ENCODE peak calls at places on chromosomes 4 and X, in seven cellular contexts. I is pancreas, M is HCT116, C is neural progenitor cell, F is colonic mucosa, Q is sigmoid colon, X is gastrocnemius medialis. S is an unnamed sample.
A peak's percentile ranks its signal among the peaks of the same experiment; 100 is the strongest.

GRCh38 chr4:139889194-139889762 is 223.7 kb downstream of the MGST2 start:
- DNase-seq in M (no peak), F (no peak), C (no peak), Q (no peak), I (no peak), X (no peak), S (no peak)

GRCh38 chr4:140222175-140222574 is 68.2 kb upstream of the MAML3 start:
- DNase-seq in F (no peak), X (no peak), C (no peak), Q (no peak), I (no peak), M (no peak), S (no peak)

GRCh38 chr4:78517050-78517652 is 34.4 kb upstream of the ANXA3 start:
- DNase-seq in X (no peak), C (peak; percentile 54), Q (no peak), I (no peak), F (no peak), M (no peak), S (no peak)

GRCh38 chrX:100863326-100863854 is 10.8 kb downstream of the NOX1 start:
- DNase-seq in M (no peak), Q (peak; percentile 84), C (no peak), F (no peak), I (no peak), X (no peak), S (no peak)

GRCh38 chr4:114087596-114088230 is 108.3 kb upstream of the ARSJ start:
- DNase-seq in C (no peak), Q (no peak), I (no peak), F (no peak), M (no peak), X (no peak), S (no peak)

GRCh38 chr4:71487324-71487677 is 148.5 kb downstream of the SLC4A4 start:
- DNase-seq in C (peak; percentile 52), F (no peak), X (peak; percentile 14), M (no peak), Q (no peak), I (peak; percentile 16), S (no peak)

GRCh38 chr4:155805016-155805415 is 46.2 kb downstream of the GUCY1B1 start:
- DNase-seq in I (no peak), F (no peak), Q (no peak), X (no peak), M (no peak), C (no peak), S (no peak)

GRCh38 chr4:184762100-184762499 is 28.2 kb upstream of the CENPU start:
- DNase-seq in X (no peak), I (no peak), F (no peak), M (no peak), Q (peak; percentile 15), C (no peak), S (no peak)

GRCh38 chrX:48702032-48702431 is 5.5 kb downstream of the SUV39H1 start:
- DNase-seq in X (no peak), C (no peak), Q (no peak), F (no peak), I (no peak), M (no peak), S (no peak)

GRCh38 chrX:52349681-52350080 is 19.1 kb upstream of the XAGE2 start:
- DNase-seq in M (no peak), C (no peak), Q (no peak), X (no peak), I (no peak), F (no peak), S (no peak)

GRCh38 chr4:170423137-170423536 is 333.4 kb upstream of the AADAT start:
- DNase-seq in I (no peak), M (no peak), Q (no peak), C (no peak), F (no peak), X (no peak), S (no peak)

GRCh38 chr4:41061482-41062185 is 152.7 kb downstream of the APBB2 start:
- DNase-seq in X (no peak), I (no peak), F (no peak), Q (no peak), M (no peak), C (no peak), S (no peak)

GRCh38 chr4:150849016-150849415 is 166.1 kb downstream of the LRBA start:
- DNase-seq in I (no peak), F (no peak), C (no peak), X (no peak), Q (no peak), M (no peak), S (no peak)

GRCh38 chr4:41852229-41852628 is 83.0 kb upstream of the TMEM33 start:
- DNase-seq in C (no peak), X (no peak), Q (no peak), M (no peak), I (no peak), F (no peak), S (no peak)

GRCh38 chr4:157907224-157907623 is 265.6 kb downstream of the GASK1B start:
- DNase-seq in F (no peak), I (no peak), C (no peak), X (no peak), Q (no peak), M (no peak), S (no peak)

GRCh38 chrX:39613997-39614679 is 483.6 kb downstream of the BCOR start:
- DNase-seq in M (no peak), F (no peak), Q (no peak), X (no peak), C (peak; percentile 66), I (no peak), S (no peak)

GRCh38 chrX:145821291-145821897 is 3.8 kb downstream of the SLITRK2 start:
- DNase-seq in F (no peak), I (no peak), C (peak; percentile 74), X (no peak), Q (no peak), M (no peak), S (no peak)

GRCh38 chr4:60482921-60483351 is 717.2 kb upstream of the ADGRL3 start:
- DNase-seq in X (no peak), Q (no peak), M (no peak), I (no peak), F (no peak), C (peak; percentile 33), S (no peak)

GRCh38 chr4:100169796-100170485 is 20.3 kb downstream of the DDIT4L start:
- DNase-seq in X (no peak), Q (no peak), F (no peak), M (no peak), C (no peak), I (no peak), S (no peak)

GRCh38 chr4:13481569-13481968 is 2.6 kb downstream of the RAB28 start:
- DNase-seq in I (no peak), Q (no peak), F (no peak), C (peak; percentile 32), M (no peak), X (no peak), S (no peak)

GRCh38 chrX:135384161-135384836 is 37.4 kb upstream of the SMIM10L2A start:
- DNase-seq in I (no peak), X (no peak), F (no peak), Q (no peak), C (no peak), M (no peak), S (no peak)

GRCh38 chr4:173254646-173255045 is 79.5 kb downstream of the HMGB2 start:
- DNase-seq in X (no peak), F (no peak), M (no peak), Q (no peak), C (no peak), I (no peak), S (no peak)

GRCh38 chrX:1386338-1387127 is 5.4 kb downstream of the SLC25A6 start:
- DNase-seq in I (peak; percentile 9), Q (peak; percentile 64), M (no peak), X (peak; percentile 10), F (no peak), C (no peak), S (no peak)

GRCh38 chr4:78099058-78099457 is 41.9 kb downstream of the FRAS1 start:
- DNase-seq in F (no peak), I (no peak), Q (no peak), C (no peak), X (no peak), M (no peak), S (no peak)

GRCh38 chr4:55020131-55020530 is 105.3 kb downstream of the KDR start:
- DNase-seq in M (no peak), C (no peak), Q (no peak), X (no peak), F (no peak), I (no peak), S (no peak)

DNA sequence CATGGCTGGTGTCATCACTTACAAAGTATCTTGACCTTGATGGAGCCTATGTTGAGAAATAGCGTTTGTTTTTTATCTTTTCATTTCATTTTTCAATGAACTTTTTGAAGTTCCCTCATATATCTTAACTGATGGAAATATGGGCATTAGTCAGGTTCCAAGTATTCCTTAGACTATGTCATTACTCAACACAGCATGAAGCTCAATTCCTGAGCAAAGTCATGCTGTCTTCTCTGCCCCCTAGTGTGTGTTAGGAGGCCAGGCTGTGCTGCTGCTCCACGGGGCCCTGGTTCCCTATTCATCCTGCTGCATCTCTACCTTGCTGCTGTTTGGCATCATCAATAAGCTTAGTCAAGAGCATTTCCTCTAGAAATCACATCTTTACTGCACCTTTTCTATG is 40.9 kb downstream of the GPR143 start:
- DNase-seq in C (no peak), F (no peak), M (no peak), Q (no peak), X (no peak), I (no peak), S (no peak)
- TF ChIP-seq CTCF in C (no peak), F (no peak), M (no peak), Q (no peak), X (no peak), I (no peak), S (no peak)

DNA sequence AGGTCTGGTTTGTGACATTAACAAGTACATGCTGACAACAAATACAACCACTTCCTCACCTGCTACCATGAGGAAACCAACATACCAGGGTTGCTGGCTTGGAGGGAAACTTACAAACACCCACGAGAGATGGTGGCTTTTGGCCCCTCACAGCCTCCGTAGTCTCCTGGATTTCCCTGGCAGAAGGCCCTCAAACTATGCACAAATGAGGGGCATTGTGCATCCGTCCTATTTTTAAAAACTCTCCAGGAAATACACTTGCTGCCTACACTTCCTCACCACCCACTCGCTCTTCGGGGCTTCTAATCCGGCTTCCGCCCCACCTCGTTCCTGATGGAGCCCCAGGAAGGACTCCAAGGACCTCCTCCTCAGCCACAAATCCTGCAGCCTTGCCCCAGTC is 355.0 kb upstream of the GATB start:
- DNase-seq in Q (no peak), X (no peak), M (no peak), C (no peak), I (no peak), F (no peak), S (no peak)
- H3K4me1 ChIP-seq in Q (no peaks in the 10 kb centered on the region), X (peaks cover 43% of the 10 kb centered on the region), M (no peaks in the 10 kb centered on the region), C (peaks cover 16% of the 10 kb centered on the region), I (no peaks in the 10 kb centered on the region), F (no peaks in the 10 kb centered on the region), S (no peaks in the 10 kb centered on the region)

DNA sequence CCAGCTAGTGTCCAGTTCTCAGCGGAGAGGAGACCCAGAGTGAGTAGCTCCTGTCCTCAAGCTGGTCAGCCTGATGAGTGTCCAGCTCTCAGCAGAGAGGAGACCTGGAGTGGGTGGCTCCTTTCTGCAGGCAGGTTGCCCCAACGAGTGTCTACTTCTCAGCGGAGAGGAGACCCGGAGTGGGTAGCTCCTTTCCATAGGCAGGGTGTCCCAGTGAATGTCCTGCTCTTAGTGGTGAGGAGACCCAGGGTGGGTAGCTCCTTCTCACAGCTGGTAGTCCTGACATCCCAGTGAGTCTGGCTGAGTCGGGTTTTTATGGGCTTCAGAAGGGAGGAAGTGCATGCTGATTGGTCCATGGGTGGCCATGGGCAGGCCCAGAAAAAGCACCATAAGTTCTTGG is 55.7 kb upstream of the NUDT6 start:
- DNase-seq in F (no peak), C (no peak), I (no peak), Q (no peak), M (no peak), X (no peak), S (no peak)
- H3K36me3 ChIP-seq in F (no peaks in the 10 kb centered on the region), C (peaks cover 13% of the 10 kb centered on the region), I (no peaks in the 10 kb centered on the region), Q (no peaks in the 10 kb centered on the region), M (peaks cover 34% of the 10 kb centered on the region), X (no peaks in the 10 kb centered on the region), S (peaks cover 10% of the 10 kb centered on the region)

GRCh38 chrX:47595701-47596655 is 13.7 kb downstream of the TIMP1 start:
- DNase-seq in M (no peak), C (no peak), Q (no peak), X (no peak), I (no peak), F (no peak), S (no peak)
- TF ChIP-seq CTCF in M (no peak), C (no peak), Q (no peak), X (no peak), I (no peak), F (no peak), S (no peak)

S was measured in right atrium auricular region.